ENCODE peak calls at places on chromosomes 5 and 9, in nine cellular contexts. A, U, D, H, W, C, R, X and F are unnamed samples.

GRCh38 chr5:39216621-39217020 is 2.7 kb downstream of the FYB1 start:
- ATAC-seq in U (no peak), A (no peak), R (no peak), X (no peak), H (no peak), W (no peak), D (no peak), C (no peak), F (no peak)

GRCh38 chr9:90799271-90799860 is 2.3 kb upstream of the SYK start:
- ATAC-seq in X (no peak), D (no peak), C (no peak), U (peak), H (no peak), W (no peak), A (no peak), R (no peak), F (no peak)

GRCh38 chr5:52453176-52453575 is 334.5 kb upstream of the ITGA1 start:
- ATAC-seq in A (no peak), R (no peak), D (no peak), W (no peak), H (no peak), C (no peak), X (no peak), U (no peak), F (no peak)

GRCh38 chr9:129597355-129598088 is 23.4 kb downstream of the C9orf50 start:
- ATAC-seq in D (peak), U (peak), W (peak), C (peak), R (peak), H (peak), A (peak), X (peak), F (peak)

GRCh38 chr5:77015938-77016569 is 14.2 kb upstream of the AGGF1 start:
- ATAC-seq in U (no peak), D (no peak), C (no peak), A (peak), W (peak), X (no peak), H (no peak), R (no peak), F (no peak)

GRCh38 chr5:81147970-81148571 is 85.1 kb upstream of the CKMT2 start:
- ATAC-seq in R (no peak), A (no peak), C (no peak), H (no peak), U (no peak), D (no peak), W (no peak), X (no peak), F (no peak)

GRCh38 chr9:120883608-120883996 is 6.6 kb upstream of the PHF19 start:
- ATAC-seq in H (no peak), A (no peak), D (no peak), C (peak), X (no peak), R (no peak), W (no peak), U (no peak), F (no peak)

GRCh38 chr9:137550241-137550621 is at the start of gene PNPLA7:
- ATAC-seq in H (peak), U (peak), W (peak), C (no peak), X (peak), D (no peak), A (peak), R (peak), F (peak)

GRCh38 chr5:88660326-88660946 is 222.5 kb downstream of the MEF2C start:
- ATAC-seq in C (peak), X (peak), U (no peak), W (no peak), H (no peak), D (peak), R (no peak), A (peak), F (no peak)

GRCh38 chr9:111898331-111899096 is 1.9 kb downstream of the UGCG start:
- ATAC-seq in A (no peak), C (no peak), W (peak), D (no peak), U (no peak), R (no peak), H (no peak), X (no peak), F (no peak)

GRCh38 chr5:179680780-179681411 is at the start of gene CBY3:
- ATAC-seq in W (no peak), X (no peak), D (no peak), A (no peak), R (no peak), C (no peak), H (no peak), U (no peak), F (no peak)

GRCh38 chr5:154278172-154278571 is 87.6 kb downstream of the GALNT10 start:
- ATAC-seq in X (no peak), U (no peak), R (no peak), A (no peak), C (no peak), H (no peak), D (no peak), W (no peak), F (no peak)

GRCh38 chr9:114473447-114473801 is 31.8 kb downstream of the WHRN start:
- ATAC-seq in W (no peak), D (no peak), H (no peak), R (no peak), U (no peak), C (no peak), A (no peak), X (no peak), F (no peak)

GRCh38 chr9:136085815-136086212 is 9.3 kb downstream of the NACC2 start:
- ATAC-seq in U (peak), X (peak), A (peak), C (no peak), W (peak), R (no peak), D (no peak), H (peak), F (no peak)

GRCh38 chr9:292915-293314 is 78.2 kb downstream of the DOCK8 start:
- ATAC-seq in W (no peak), C (no peak), H (no peak), U (no peak), A (no peak), D (no peak), R (no peak), X (no peak), F (no peak)

GRCh38 chr5:154694159-154694558 is 61.0 kb upstream of the LARP1 start:
- ATAC-seq in C (no peak), U (no peak), A (no peak), R (no peak), D (no peak), X (no peak), W (no peak), H (no peak), F (no peak)

GRCh38 chr5:171625646-171626045 is 160.0 kb upstream of the SMIM23 start:
- ATAC-seq in H (no peak), A (no peak), U (no peak), C (no peak), R (no peak), D (no peak), W (no peak), X (no peak), F (peak)

GRCh38 chr5:10481241-10481932 is 39.7 kb downstream of the ROPN1L start:
- ATAC-seq in C (no peak), D (no peak), H (no peak), A (no peak), R (no peak), W (no peak), X (peak), U (no peak), F (peak)

GRCh38 chr5:96537386-96537785 is 104.3 kb upstream of the PCSK1 start:
- ATAC-seq in U (peak), C (peak), W (no peak), X (peak), D (peak), R (no peak), H (no peak), A (no peak), F (no peak)

GRCh38 chr9:125609744-125610143 is 97.3 kb downstream of the MAPKAP1 start:
- ATAC-seq in W (no peak), D (no peak), A (no peak), X (no peak), H (no peak), R (no peak), C (no peak), U (no peak), F (no peak)

GRCh38 chr5:88108490-88109279 is 160.0 kb downstream of the TMEM161B start:
- ATAC-seq in X (no peak), D (no peak), A (no peak), C (no peak), W (no peak), U (no peak), H (no peak), R (no peak), F (no peak)

GRCh38 chr9:136665704-136666363 is 3.1 kb downstream of the EGFL7 start:
- ATAC-seq in U (no peak), W (no peak), X (no peak), H (no peak), C (peak), R (peak), A (peak), D (peak), F (peak)